ENCODE peak calls at places on chromosomes 12 and 14, in seven cellular contexts. A is IMR-90, V is H1, F is H9, K is mesendoderm, X is mesenchymal stem cell, T is trophoblast cell. M is an unnamed sample. For H3K4me1, the result is how much of the 10 kb centered on the place peaks cover.

GRCh38 chr12:76781321-76781720 is 17.4 kb downstream of the ZDHHC17 start:
- DNase-seq in A (no peak), F (no peak), V (no peak), K (peak), T (no peak), X (no peak), M (no peak)

GRCh38 chr14:92122351-92122677 is 545 bp downstream of the CPSF2 start:
- DNase-seq in F (no peak), K (peak), X (peak), A (peak), T (no peak), V (no peak), M (peak)

GRCh38 chr12:19688489-19688888 is 249.2 kb downstream of the AEBP2 start:
- DNase-seq in X (no peak), F (no peak), T (no peak), A (peak), K (no peak), V (no peak), M (no peak)

GRCh38 chr12:106956048-106956935 is 585 bp downstream of the TMEM263 start:
- DNase-seq in A (peak), T (peak), X (peak), F (peak), K (peak), V (peak), M (peak)

GRCh38 chr14:46399049-46399448 is 252.5 kb downstream of the RPL10L start:
- DNase-seq in K (no peak), X (no peak), V (no peak), F (no peak), A (no peak), T (no peak), M (no peak)

GRCh38 chr12:46402451-46402850 is 29.9 kb upstream of the SLC38A2 start:
- DNase-seq in X (peak), K (no peak), T (no peak), F (no peak), A (peak), V (no peak), M (no peak)

GRCh38 chr12:95942532-95943230 is at the start of gene CCDC38:
- DNase-seq in A (peak), V (no peak), F (peak), K (peak), X (peak), T (no peak), M (peak)

GRCh38 chr12:80041071-80041470 is 58.3 kb upstream of the OTOGL start:
- DNase-seq in X (peak), K (peak), V (no peak), A (no peak), F (no peak), T (no peak), M (no peak)

GRCh38 chr12:9794484-9795063 is 32.7 kb upstream of the KLRF1 start:
- DNase-seq in F (no peak), K (no peak), X (no peak), A (no peak), V (no peak), T (peak), M (no peak)

GRCh38 chr12:13973981-13974380 is 7.4 kb downstream of the GRIN2B start:
- DNase-seq in T (no peak), F (no peak), A (no peak), V (no peak), K (no peak), X (no peak), M (no peak)

GRCh38 chr12:31355747-31356107 is 29.8 kb upstream of the SINHCAF start:
- DNase-seq in A (no peak), T (no peak), K (no peak), X (no peak), F (no peak), V (no peak), M (no peak)

GRCh38 chr12:63353559-63353958 is 202.6 kb upstream of the AVPR1A start:
- DNase-seq in T (no peak), X (no peak), V (no peak), K (no peak), F (no peak), A (peak), M (no peak)

GRCh38 chr12:93080994-93081809 is 152.1 kb upstream of the EEA1 start:
- DNase-seq in V (no peak), A (peak), K (peak), X (peak), F (peak), T (no peak), M (no peak)

DNA sequence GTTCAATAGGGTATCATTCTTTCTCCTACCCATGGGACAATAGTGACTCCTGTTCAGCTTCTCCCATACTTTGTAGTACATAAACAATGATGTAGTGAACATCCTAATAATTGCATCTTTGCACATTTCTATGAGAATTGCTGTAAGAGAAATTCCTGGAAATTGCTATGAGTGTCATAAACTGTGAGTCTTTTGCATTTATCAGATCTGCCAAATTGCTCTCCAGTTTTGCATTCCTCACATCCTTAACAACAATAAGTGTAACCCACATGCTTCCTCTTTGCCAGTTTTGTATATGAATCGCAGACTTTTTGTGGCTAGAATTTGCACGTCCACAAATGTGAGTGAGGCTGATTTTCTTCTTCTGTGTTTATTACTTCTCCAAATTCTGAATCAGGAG is 124.0 kb upstream of the TBX5 start:
- DNase-seq in X (no peak), T (peak), F (no peak), K (no peak), A (no peak), V (no peak), M (no peak)
- H4K8ac ChIP-seq in X (no peak), T (no peak), F (no peak), K (no peak), A (no peak), V (no peak), M (no peak)

GRCh38 chr12:50188875-50189575 is 21.9 kb upstream of the CERS5 start:
- DNase-seq in K (no peak), X (no peak), V (no peak), F (no peak), A (no peak), T (no peak), M (no peak)

GRCh38 chr12:50190859-50191258 is 23.7 kb upstream of the CERS5 start:
- DNase-seq in X (no peak), T (no peak), K (no peak), A (no peak), V (no peak), F (no peak), M (no peak)

GRCh38 chr12:50192908-50193307 is 25.7 kb upstream of the CERS5 start:
- DNase-seq in T (no peak), F (no peak), A (peak), V (no peak), X (no peak), K (no peak), M (no peak)

GRCh38 chr12:50195832-50196231 is 28.7 kb upstream of the CERS5 start:
- DNase-seq in T (no peak), K (no peak), F (no peak), V (no peak), A (no peak), X (no peak), M (no peak)

GRCh38 chr12:50192241-50192640 is 25.1 kb upstream of the CERS5 start:
- DNase-seq in A (no peak), T (no peak), X (no peak), V (no peak), F (no peak), K (no peak), M (no peak)
- H3K4me1 ChIP-seq in A (under half), T (under half), X (under half), V (under half), F (under half), K (under half), M (under half)

DNA sequence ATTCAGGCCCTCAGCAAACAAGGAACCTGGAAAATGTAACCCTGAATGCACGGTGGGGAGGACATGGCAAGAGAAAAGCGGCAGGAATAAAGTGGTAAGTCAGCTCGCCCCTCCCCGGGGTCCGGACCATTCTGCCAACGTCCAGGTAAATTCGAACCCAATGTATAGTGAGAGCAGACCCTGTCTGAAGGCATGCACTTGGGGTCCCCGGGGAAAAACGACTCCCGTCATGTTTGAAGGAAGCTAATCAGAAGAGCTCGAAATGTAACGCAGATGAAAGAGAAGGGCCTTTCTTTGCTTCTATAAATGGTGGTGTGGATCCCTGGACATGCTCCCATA is 193 bp downstream of the ACACB start:
- DNase-seq in T (no peak), K (no peak), X (no peak), F (no peak), V (no peak), A (no peak), M (no peak)
- H4K8ac ChIP-seq in T (no peak), K (no peak), X (no peak), F (no peak), V (peak), A (no peak), M (no peak)

DNA sequence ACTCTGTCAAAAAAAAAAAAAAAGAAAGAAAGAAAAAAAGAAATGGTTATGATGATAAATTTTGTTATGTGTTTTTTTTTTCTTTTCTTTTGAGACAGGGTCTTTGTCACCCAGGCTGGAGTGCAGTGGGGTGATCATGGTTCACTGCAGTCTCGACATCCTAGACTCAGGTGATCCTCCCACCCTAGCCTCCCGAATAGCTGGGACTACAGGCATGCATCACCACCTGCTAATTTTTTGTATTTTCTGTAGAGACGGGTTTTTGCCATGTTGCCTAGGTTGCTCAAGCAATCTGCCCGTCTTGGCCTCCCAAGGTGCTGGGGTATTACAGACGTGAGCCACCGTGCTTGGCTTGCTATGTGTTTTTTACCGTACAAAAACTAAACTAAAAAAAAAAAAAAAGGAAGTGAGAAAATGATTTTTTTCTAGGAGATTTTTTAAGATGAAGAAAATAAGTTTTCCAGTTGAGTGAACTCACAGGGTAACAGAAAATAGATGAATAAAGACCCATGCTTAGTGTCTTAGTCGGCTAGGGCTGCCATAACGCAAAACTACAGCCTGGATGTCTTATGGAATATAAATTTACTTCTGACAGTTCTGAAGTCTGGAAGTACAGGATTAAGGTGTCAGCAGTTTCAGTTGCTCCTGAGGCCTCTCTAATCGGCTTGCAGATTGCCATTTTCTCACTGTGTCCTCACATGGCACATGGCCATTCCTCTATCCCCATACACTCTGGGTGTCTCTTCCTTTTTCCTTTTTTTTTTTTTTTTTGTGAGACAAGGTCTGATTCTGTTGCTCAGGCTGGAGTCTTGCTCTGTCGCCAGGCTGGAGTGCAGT is 13.2 kb upstream of the APOF start:
- DNase-seq in T (no peak), F (no peak), K (no peak), X (no peak), A (no peak), V (no peak), M (no peak)
- H3K4me1 ChIP-seq in T (under half), F (under half), K (under half), X (under half), A (under half), V (under half), M (under half)

GRCh38 chr14:100584056-100585031 is 2.9 kb downstream of the BEGAIN start:
- DNase-seq in V (no peak), T (no peak), X (no peak), F (no peak), K (no peak), A (no peak), M (no peak)

GRCh38 chr14:100580316-100581227 is 6.6 kb downstream of the BEGAIN start:
- DNase-seq in A (no peak), F (no peak), T (no peak), V (no peak), K (no peak), X (no peak), M (no peak)

GRCh38 chr14:100582496-100583165 is 4.6 kb downstream of the BEGAIN start:
- DNase-seq in V (no peak), K (no peak), T (no peak), X (no peak), A (no peak), F (no peak), M (no peak)

GRCh38 chr14:100583245-100583644 is 4.0 kb downstream of the BEGAIN start:
- DNase-seq in A (no peak), K (no peak), V (no peak), F (no peak), T (no peak), X (no peak), M (no peak)

GRCh38 chr14:100581228-100582145 is 5.7 kb downstream of the BEGAIN start:
- DNase-seq in F (no peak), T (no peak), A (no peak), V (no peak), K (no peak), X (no peak), M (no peak)
- H4K8ac ChIP-seq in F (no peak), T (no peak), A (no peak), V (peak), K (no peak), X (no peak), M (peak)

GRCh38 chr12:64639466-64639865 is 29.2 kb downstream of the RASSF3 start:
- DNase-seq in X (no peak), T (no peak), V (no peak), F (no peak), K (no peak), A (no peak), M (no peak)
- H3K4me1 ChIP-seq in X (under half), T (under half), V (under half), F (under half), K (under half), A (under half), M (under half)

DNA sequence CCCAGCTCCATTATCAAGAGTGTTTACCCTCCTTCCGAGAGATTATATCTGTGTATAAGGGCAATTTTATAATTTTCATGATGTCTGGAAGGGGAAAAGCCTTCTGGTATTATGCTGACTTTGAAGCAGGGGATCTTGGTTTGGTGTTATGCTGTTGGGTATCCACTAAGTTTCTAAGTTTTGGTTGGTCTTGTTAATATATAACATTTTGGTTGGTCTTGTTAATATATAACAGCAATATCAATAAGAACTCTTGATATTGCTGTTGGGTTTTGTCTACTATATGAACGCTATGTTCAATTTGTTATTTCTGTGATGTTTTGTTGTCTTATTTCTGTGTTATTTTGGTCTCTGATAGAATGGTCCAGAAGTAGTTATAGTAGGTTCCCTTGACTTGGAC is 349.2 kb upstream of the LRFN5 start:
- DNase-seq in T (no peak), K (no peak), X (no peak), F (no peak), A (no peak), V (no peak), M (no peak)
- H4K8ac ChIP-seq in T (no peak), K (no peak), X (no peak), F (no peak), A (no peak), V (no peak), M (no peak)